ENCODE peak calls at places on chromosomes 16 and 17, in five cellular contexts. One of them, this sample, is unnamed.

GRCh38 chr16:65121870-65122723 is at the start of gene CDH11:
- DNase-seq in NCI-H774: no peak
- DNase-seq in fibroblast of the aortic adventitia: peak; percentile 89
- DNase-seq in M059J: peak; percentile 80
- DNase-seq in epithelial cell of prostate: no peak
- DNase-seq in this sample: peak; percentile 73

GRCh38 chr16:49282690-49283375 is 1.2 kb upstream of the CBLN1 start:
- DNase-seq in M059J: no peak
- DNase-seq in NCI-H774: no peak
- DNase-seq in epithelial cell of prostate: no peak
- DNase-seq in fibroblast of the aortic adventitia: no peak
- DNase-seq in this sample: no peak

GRCh38 chr17:7922499-7923289 is 6.6 kb upstream of the RNF227 start:
- DNase-seq in NCI-H774: peak; percentile 38
- DNase-seq in epithelial cell of prostate: no peak
- DNase-seq in fibroblast of the aortic adventitia: peak; percentile 79
- DNase-seq in M059J: peak; percentile 27
- DNase-seq in this sample: peak; percentile 69

GRCh38 chr16:64858076-64858475 is 263.8 kb downstream of the CDH11 start:
- DNase-seq in M059J: no peak
- DNase-seq in epithelial cell of prostate: no peak
- DNase-seq in fibroblast of the aortic adventitia: no peak
- DNase-seq in NCI-H774: no peak
- DNase-seq in this sample: no peak

GRCh38 chr17:45847747-45848146 is 3.1 kb downstream of the SPPL2C start:
- DNase-seq in M059J: no peak
- DNase-seq in epithelial cell of prostate: no peak
- DNase-seq in fibroblast of the aortic adventitia: no peak
- DNase-seq in NCI-H774: no peak
- DNase-seq in this sample: no peak

GRCh38 chr17:81440511-81441244 is 45.4 kb downstream of the BAHCC1 start:
- DNase-seq in M059J: no peak
- DNase-seq in NCI-H774: no peak
- DNase-seq in epithelial cell of prostate: no peak
- DNase-seq in fibroblast of the aortic adventitia: no peak
- DNase-seq in this sample: no peak

GRCh38 chr16:81424761-81425160 is 19.8 kb upstream of the CMIP start:
- DNase-seq in epithelial cell of prostate: no peak
- DNase-seq in M059J: peak; percentile 76
- DNase-seq in fibroblast of the aortic adventitia: no peak
- DNase-seq in NCI-H774: no peak
- DNase-seq in this sample: peak; percentile 74

GRCh38 chr17:73814070-73814469 is 169.8 kb upstream of the SDK2 start:
- DNase-seq in fibroblast of the aortic adventitia: no peak
- DNase-seq in M059J: no peak
- DNase-seq in epithelial cell of prostate: no peak
- DNase-seq in NCI-H774: no peak
- DNase-seq in this sample: no peak

GRCh38 chr17:38981640-38982039 is 14.4 kb upstream of the FBXO47 start:
- DNase-seq in M059J: no peak
- DNase-seq in fibroblast of the aortic adventitia: peak; percentile 27
- DNase-seq in NCI-H774: no peak
- DNase-seq in epithelial cell of prostate: no peak
- DNase-seq in this sample: no peak

GRCh38 chr16:83973077-83973476 is 5.0 kb downstream of the NECAB2 start:
- DNase-seq in fibroblast of the aortic adventitia: no peak
- DNase-seq in epithelial cell of prostate: no peak
- DNase-seq in M059J: no peak
- DNase-seq in NCI-H774: no peak
- DNase-seq in this sample: no peak

GRCh38 chr16:19524866-19525723 is 1.4 kb downstream of the CCP110 start:
- DNase-seq in epithelial cell of prostate: no peak
- DNase-seq in NCI-H774: no peak
- DNase-seq in M059J: peak; percentile 5
- DNase-seq in fibroblast of the aortic adventitia: peak; percentile 16
- DNase-seq in this sample: peak; percentile 66

GRCh38 chr17:56771563-56771962 is 62.2 kb downstream of the C17orf67 start:
- DNase-seq in epithelial cell of prostate: no peak
- DNase-seq in M059J: no peak
- DNase-seq in fibroblast of the aortic adventitia: no peak
- DNase-seq in NCI-H774: no peak
- DNase-seq in this sample: no peak

GRCh38 chr16:80317132-80318098 is 223.4 kb upstream of the DYNLRB2 start:
- DNase-seq in epithelial cell of prostate: no peak
- DNase-seq in fibroblast of the aortic adventitia: no peak
- DNase-seq in NCI-H774: no peak
- DNase-seq in M059J: peak; percentile 22
- DNase-seq in this sample: peak; percentile 26

This sample was measured in epithelial cell of esophagus.